ENCODE peak calls at places on chromosome X, in nine cellular contexts. B is hypothalamus; S is testis; W is activated CD8-positive, alpha-beta T cell treated with anti-CD3 and anti-CD28 coated beads, Interleukin-2, amount 10 ng/mL, durations not matched to agents 7 days and 5 days; V is NCI-H1105; E is astrocyte; J is lower lobe of right lung; X is Right ventricle myocardium inferior; H is EH. T is an unnamed sample.

GRCh38 chrX:138845791-138846190 is 134.3 kb upstream of the FGF13 start:
- DNase-seq in B (no peak), S (no peak), E (no peak), X (no peak), H (no peak), J (no peak), V (no peak), W (no peak), T (no peak)

GRCh38 chrX:10633722-10634121 is 13.3 kb upstream of the MID1 start:
- DNase-seq in S (no peak), X (no peak), H (peak; percentile 82), B (no peak), V (no peak), W (no peak), J (no peak), E (peak; percentile 94), T (peak; percentile 74)

GRCh38 chrX:71540801-71541545 is 8.1 kb downstream of the OGT start:
- DNase-seq in W (no peak), B (no peak), J (no peak), X (no peak), S (no peak), E (no peak), V (no peak), H (no peak), T (no peak)

GRCh38 chrX:18973527-18974192 is 10.3 kb downstream of the PHKA2 start:
- DNase-seq in J (no peak), H (no peak), E (no peak), W (no peak), X (no peak), B (no peak), V (peak; percentile 12), S (peak; percentile 52), T (no peak)

GRCh38 chrX:130228871-130229270 is 39.8 kb downstream of the ZNF280C start:
- DNase-seq in W (no peak), E (no peak), S (no peak), H (no peak), X (no peak), V (no peak), J (no peak), B (no peak), T (no peak)

GRCh38 chrX:100700809-100701208 is 31.1 kb downstream of the SYTL4 start:
- DNase-seq in B (no peak), S (no peak), H (no peak), E (no peak), W (no peak), V (no peak), X (no peak), J (no peak), T (no peak)

GRCh38 chrX:74218895-74219294 is 85.1 kb upstream of the ZCCHC13 start:
- DNase-seq in W (no peak), E (no peak), B (no peak), H (no peak), V (no peak), J (no peak), X (no peak), S (no peak), T (no peak)

GRCh38 chrX:132165651-132166050 is 37.8 kb upstream of the FRMD7 start:
- DNase-seq in E (no peak), V (no peak), W (no peak), H (peak; percentile 5), S (no peak), X (no peak), B (no peak), J (no peak), T (no peak)

GRCh38 chrX:104432321-104432720 is 133.7 kb upstream of the IL1RAPL2 start:
- DNase-seq in S (no peak), H (no peak), E (no peak), W (no peak), X (no peak), J (no peak), V (no peak), B (no peak), T (no peak)